ENCODE peak calls at places on chromosomes 7 and 10, in eight cellular contexts. V is activated CD4-positive, CD25-positive, alpha-beta regulatory T cell treated with anti-CD3 and anti-CD28 coated beads, Interleukin-2, amount 50 U/mL, for 72 hours; K is T-cell; R is NCI-H774; Z is NCI-H2029; A is activated B cell treated with CpG ODN at 0.5 μM for 24 hours; L is bronchial epithelial cell; J is HT1080. Y is an unnamed sample.

GRCh38 chr10:101464518-101465085 is 110.6 kb downstream of the BTRC start:
- DNase-seq in L (no peak), V (no peak), Z (no peak), J (no peak), A (no peak), R (no peak), K (no peak), Y (no peak)

GRCh38 chr10:96255569-96256335 is 15.6 kb downstream of the BLNK start:
- DNase-seq in J (no peak), Z (no peak), R (no peak), V (no peak), K (no peak), A (no peak), L (no peak), Y (no peak)

GRCh38 chr10:114615600-114616007 is 42.5 kb downstream of the ABLIM1 start:
- DNase-seq in K (no peak), R (no peak), V (no peak), Z (no peak), A (no peak), L (peak; percentile 68), J (no peak), Y (no peak)

GRCh38 chr7:35697414-35698175 is 2.7 kb upstream of the HERPUD2 start:
- DNase-seq in J (peak; percentile 68), R (no peak), K (no peak), A (no peak), L (peak; percentile 83), V (no peak), Z (no peak), Y (peak; percentile 63)

GRCh38 chr7:133139350-133139749 is 57.5 kb upstream of the CHCHD3 start:
- DNase-seq in L (peak; percentile 36), R (no peak), V (no peak), Z (no peak), J (peak; percentile 40), A (no peak), K (no peak), Y (peak; percentile 34)

GRCh38 chr7:45573636-45574470 is at the start of gene ADCY1:
- DNase-seq in K (no peak), J (no peak), V (no peak), L (no peak), Z (no peak), R (peak; percentile 33), A (no peak), Y (peak; percentile 15)

GRCh38 chr10:2037966-2038493 is 300.7 kb upstream of the ADARB2 start:
- DNase-seq in Z (no peak), J (peak; percentile 70), A (no peak), L (no peak), R (no peak), V (no peak), K (no peak), Y (peak; percentile 64)

GRCh38 chr7:119761776-119762175 is 511.2 kb upstream of the KCND2 start:
- DNase-seq in V (no peak), R (no peak), A (no peak), K (no peak), J (no peak), L (no peak), Z (no peak), Y (no peak)

GRCh38 chr10:36888925-36889573 is 236.3 kb upstream of the ANKRD30A start:
- DNase-seq in V (peak; percentile 39), R (no peak), K (peak; percentile 7), J (peak; percentile 25), Z (no peak), A (no peak), L (peak; percentile 36), Y (peak; percentile 37)

GRCh38 chr10:127145173-127145572 is 51.2 kb downstream of the INSYN2A start:
- DNase-seq in K (no peak), R (no peak), L (peak; percentile 77), V (no peak), A (no peak), Z (no peak), J (peak; percentile 78), Y (peak; percentile 74)

GRCh38 chr7:12062062-12062461 is 149.0 kb upstream of the TMEM106B start:
- DNase-seq in K (no peak), R (no peak), A (no peak), V (no peak), Z (no peak), L (peak; percentile 5), J (peak; percentile 12), Y (no peak)

GRCh38 chr10:69655868-69656555 is 26.0 kb downstream of the FAM241B start:
- DNase-seq in K (no peak), J (no peak), R (no peak), A (no peak), L (no peak), V (no peak), Z (no peak), Y (no peak)

GRCh38 chr7:51141451-51141971 is 175.1 kb downstream of the COBL start:
- DNase-seq in J (no peak), K (no peak), Z (peak; percentile 12), V (no peak), L (peak; percentile 50), A (no peak), R (no peak), Y (peak; percentile 60)

GRCh38 chr10:114342976-114343375 is 61.3 kb downstream of the AFAP1L2 start:
- DNase-seq in V (no peak), R (no peak), J (no peak), Z (no peak), L (no peak), K (no peak), A (no peak), Y (no peak)

GRCh38 chr7:15016726-15017125 is 114.2 kb upstream of the DGKB start:
- DNase-seq in J (peak; percentile 41), L (peak; percentile 83), R (no peak), A (no peak), Z (no peak), V (no peak), K (no peak), Y (no peak)

GRCh38 chr7:105336009-105336408 is 52.7 kb downstream of the SRPK2 start:
- DNase-seq in V (no peak), R (no peak), K (no peak), Z (no peak), J (no peak), A (no peak), L (peak; percentile 38), Y (peak; percentile 14)

GRCh38 chr10:103232772-103233488 is 12.8 kb upstream of the RPEL1 start:
- DNase-seq in R (no peak), J (peak; percentile 77), K (no peak), V (no peak), Z (no peak), A (no peak), L (peak; percentile 77), Y (peak; percentile 62)

GRCh38 chr7:50663396-50664102 is 98.3 kb upstream of the DDC start:
- DNase-seq in V (no peak), J (no peak), L (peak; percentile 88), K (no peak), A (no peak), Z (no peak), R (no peak), Y (no peak)

GRCh38 chr10:71132321-71132810 is 80.0 kb upstream of the UNC5B start:
- DNase-seq in V (no peak), L (no peak), R (no peak), Z (no peak), A (no peak), K (no peak), J (peak; percentile 20), Y (no peak)

GRCh38 chr10:103053659-103054581 is 135.8 kb downstream of the CNNM2 start:
- DNase-seq in L (peak; percentile 40), J (no peak), K (peak; percentile 33), V (peak; percentile 50), R (no peak), A (no peak), Z (no peak), Y (no peak)

GRCh38 chr7:50303082-50303893 is 1.2 kb upstream of the IKZF1 start:
- DNase-seq in L (no peak), K (peak; percentile 53), Z (no peak), R (no peak), A (no peak), J (no peak), V (no peak), Y (no peak)

GRCh38 chr10:75508239-75508813 is 76.9 kb downstream of the LRMDA start:
- DNase-seq in J (no peak), R (no peak), K (no peak), L (peak; percentile 15), A (no peak), Z (no peak), V (no peak), Y (peak; percentile 3)

GRCh38 chr10:43398939-43399871 is 9.8 kb downstream of the HNRNPF start:
- DNase-seq in R (no peak), A (no peak), V (peak; percentile 17), K (no peak), Z (no peak), L (peak; percentile 27), J (no peak), Y (no peak)

GRCh38 chr7:6228363-6228762 is 44.1 kb downstream of the CYTH3 start:
- DNase-seq in J (no peak), A (no peak), V (no peak), L (no peak), Z (no peak), R (no peak), K (no peak), Y (peak; percentile 53)

GRCh38 chr7:108525327-108525984 is 479 bp downstream of the PNPLA8 start:
- DNase-seq in V (no peak), R (peak; percentile 85), A (no peak), Z (no peak), L (peak; percentile 93), K (no peak), J (peak; percentile 87), Y (peak; percentile 88)

GRCh38 chr7:104442461-104442860 is 114.1 kb downstream of the LHFPL3 start:
- DNase-seq in V (no peak), Z (no peak), R (no peak), K (no peak), A (no peak), J (no peak), L (no peak), Y (no peak)

GRCh38 chr7:55181774-55182173 is 163.0 kb downstream of the EGFR start:
- DNase-seq in A (no peak), K (no peak), V (no peak), R (no peak), J (no peak), Z (no peak), L (no peak), Y (no peak)

GRCh38 chr7:106071356-106071998 is 40.6 kb downstream of the SYPL1 start:
- DNase-seq in R (no peak), A (peak; percentile 57), K (peak; percentile 28), J (peak; percentile 77), L (peak; percentile 94), Z (peak; percentile 61), V (peak; percentile 47), Y (peak; percentile 73)

GRCh38 chr7:22419488-22419887 is 62.5 kb upstream of the RAPGEF5 start:
- DNase-seq in R (peak; percentile 20), Z (peak; percentile 74), A (no peak), V (no peak), L (no peak), J (no peak), K (no peak), Y (no peak)

GRCh38 chr7:28174901-28175661 is 5.5 kb downstream of the JAZF1 start:
- DNase-seq in J (no peak), A (no peak), K (no peak), V (no peak), R (no peak), Z (no peak), L (no peak), Y (no peak)

GRCh38 chr7:75915416-75916156 is 631 bp downstream of the POR start:
- DNase-seq in V (peak; percentile 47), J (no peak), L (no peak), R (no peak), K (peak; percentile 14), A (peak; percentile 24), Z (no peak), Y (peak; percentile 40)

GRCh38 chr7:131574741-131575140 is 18.3 kb upstream of the PODXL start:
- DNase-seq in Z (no peak), K (no peak), A (no peak), R (no peak), J (peak; percentile 86), V (no peak), L (no peak), Y (peak; percentile 84)

GRCh38 chr7:130566168-130566897 is 74.4 kb downstream of the MEST start:
- DNase-seq in Z (no peak), V (no peak), R (no peak), K (no peak), L (no peak), A (no peak), J (peak; percentile 71), Y (peak; percentile 82)

GRCh38 chr10:28327494-28327886 is 24.6 kb upstream of the MPP7 start:
- DNase-seq in A (no peak), K (no peak), R (no peak), J (peak; percentile 11), L (peak; percentile 90), V (no peak), Z (no peak), Y (peak; percentile 32)